ENCODE peak calls at places on chromosomes 12 and 14, in five cellular contexts. T, Q, J, C and A are unnamed samples.

GRCh38 chr12:27424631-27425230 is 21.8 kb upstream of the SMCO2 start:
- DNase-seq in T (no peak), Q (peak; percentile 21), J (no peak), C (no peak), A (no peak)

GRCh38 chr12:88726806-88727722 is 146.8 kb upstream of the KITLG start:
- DNase-seq in T (no peak), Q (no peak), J (no peak), C (no peak), A (no peak)

GRCh38 chr12:63066782-63067181 is 84.2 kb downstream of the AVPR1A start:
- DNase-seq in T (no peak), Q (no peak), J (no peak), C (no peak), A (no peak)

GRCh38 chr12:120353556-120354317 is 15.2 kb downstream of the MSI1 start:
- DNase-seq in T (no peak), Q (no peak), J (no peak), C (no peak), A (no peak)

GRCh38 chr14:104396682-104397470 is 182.7 kb upstream of the C14orf180 start:
- DNase-seq in T (peak; percentile 53), Q (no peak), J (no peak), C (no peak), A (no peak)

GRCh38 chr12:132327351-132328171 is 1.8 kb downstream of the GALNT9 start:
- DNase-seq in T (no peak), Q (peak; percentile 27), J (peak; percentile 54), C (no peak), A (peak; percentile 40)

GRCh38 chr12:34390171-34390841 is 368.0 kb downstream of the ALG10 start:
- DNase-seq in T (peak; percentile 41), Q (no peak), J (no peak), C (peak; percentile 55), A (no peak)

GRCh38 chr12:70317781-70318180 is 48.3 kb upstream of the KCNMB4 start:
- DNase-seq in T (no peak), Q (no peak), J (no peak), C (no peak), A (no peak)

GRCh38 chr12:62715086-62715786 is 219.7 kb downstream of the PPM1H start:
- DNase-seq in T (no peak), Q (no peak), J (no peak), C (no peak), A (no peak)

GRCh38 chr12:132364348-132364902 is 35.0 kb upstream of the GALNT9 start:
- DNase-seq in T (no peak), Q (no peak), J (no peak), C (no peak), A (no peak)

GRCh38 chr12:93751864-93752610 is 74.9 kb downstream of the CRADD start:
- DNase-seq in T (no peak), Q (no peak), J (no peak), C (no peak), A (no peak)

GRCh38 chr14:20477211-20477876 is 8.1 kb downstream of the PNP start:
- DNase-seq in T (no peak), Q (no peak), J (no peak), C (no peak), A (no peak)

GRCh38 chr12:10189653-10190052 is 10.8 kb downstream of the TMEM52B start:
- DNase-seq in T (no peak), Q (no peak), J (peak; percentile 23), C (no peak), A (no peak)

GRCh38 chr12:52254965-52255751 is 19.3 kb upstream of the KRT86 start:
- DNase-seq in T (no peak), Q (no peak), J (no peak), C (no peak), A (no peak)

GRCh38 chr14:104359301-104359968 is 220.1 kb upstream of the C14orf180 start:
- DNase-seq in T (no peak), Q (no peak), J (no peak), C (peak; percentile 57), A (no peak)

GRCh38 chr14:75303415-75303814 is 24.8 kb downstream of the FOS start:
- DNase-seq in T (peak; percentile 87), Q (peak; percentile 72), J (peak; percentile 42), C (no peak), A (peak; percentile 65)

GRCh38 chr14:77170045-77170444 is 11.6 kb upstream of the TMEM63C start:
- DNase-seq in T (no peak), Q (no peak), J (no peak), C (no peak), A (no peak)

GRCh38 chr12:48311313-48311712 is 39.4 kb downstream of the ZNF641 start:
- DNase-seq in T (no peak), Q (no peak), J (no peak), C (no peak), A (no peak)

GRCh38 chr14:52124791-52125661 is 56.2 kb upstream of the NID2 start:
- DNase-seq in T (no peak), Q (no peak), J (no peak), C (no peak), A (no peak)

GRCh38 chr14:23109769-23110168 is 5.0 kb upstream of the CIROP start:
- DNase-seq in T (no peak), Q (no peak), J (no peak), C (no peak), A (no peak)

GRCh38 chr14:77061630-77062029 is 33.1 kb upstream of the IRF2BPL start:
- DNase-seq in T (no peak), Q (no peak), J (no peak), C (no peak), A (no peak)

GRCh38 chr12:389138-390096 is at the start of gene KDM5A:
- DNase-seq in T (peak; percentile 94), Q (peak; percentile 92), J (peak; percentile 89), C (peak; percentile 94), A (peak; percentile 93)

DNA sequence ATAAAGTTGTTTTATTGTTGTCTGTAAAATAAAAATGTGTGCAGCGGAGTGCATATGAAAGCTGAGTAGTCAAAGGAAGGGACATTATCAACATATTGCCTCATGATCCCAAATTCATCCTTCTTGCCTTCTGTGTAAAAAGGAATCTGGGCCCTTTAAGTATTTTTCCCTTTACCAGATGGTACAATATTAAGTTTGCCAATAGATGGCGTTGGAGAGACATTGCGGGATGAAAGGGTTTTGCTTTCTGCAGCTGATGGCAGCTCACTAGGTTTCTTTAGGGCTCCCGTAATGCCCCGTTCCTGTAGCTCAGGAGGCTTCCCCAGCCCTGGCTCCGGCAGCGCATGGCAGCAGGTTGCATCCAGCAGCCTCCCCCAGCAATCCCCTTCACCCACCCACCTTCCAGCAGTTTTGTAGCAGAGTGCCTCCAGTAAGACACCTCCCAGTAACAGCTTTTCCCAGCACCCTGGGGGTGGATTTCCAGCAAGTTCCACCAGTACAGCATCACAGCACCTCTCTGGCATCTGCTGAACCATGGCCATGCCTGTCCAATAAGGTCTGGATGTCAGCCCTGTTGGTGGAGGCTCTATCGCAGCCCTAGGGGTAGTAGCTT is 354.4 kb downstream of the MED13L start:
- DNase-seq in T (peak; percentile 30), Q (no peak), J (no peak), C (peak; percentile 52), A (no peak)
- TF ChIP-seq CTCF in T (no peak), Q (no peak), J (no peak), C (no peak), A (peak; percentile 24)

GRCh38 chr12:56224954-56225353 is 812 bp downstream of the NABP2 start:
- DNase-seq in T (no peak), Q (no peak), J (no peak), C (no peak), A (no peak)
- H3K4me3 ChIP-seq in T (peak overlapping the region; percentile 69), Q (no peak overlapping the region), J (peak overlapping the region; percentile 75), C (peak overlapping the region; percentile 79), A (peak overlapping the region; percentile 70)

GRCh38 chr14:93184391-93185332 is at the start of the genes LYSET and MOAP1:
- DNase-seq in T (peak; percentile 92), Q (peak; percentile 88), J (peak; percentile 88), C (peak; percentile 93), A (peak; percentile 92)
- TF ChIP-seq CTCF in T (peak; percentile 41), Q (peak; percentile 8), J (no peak), C (no peak), A (no peak)

DNA sequence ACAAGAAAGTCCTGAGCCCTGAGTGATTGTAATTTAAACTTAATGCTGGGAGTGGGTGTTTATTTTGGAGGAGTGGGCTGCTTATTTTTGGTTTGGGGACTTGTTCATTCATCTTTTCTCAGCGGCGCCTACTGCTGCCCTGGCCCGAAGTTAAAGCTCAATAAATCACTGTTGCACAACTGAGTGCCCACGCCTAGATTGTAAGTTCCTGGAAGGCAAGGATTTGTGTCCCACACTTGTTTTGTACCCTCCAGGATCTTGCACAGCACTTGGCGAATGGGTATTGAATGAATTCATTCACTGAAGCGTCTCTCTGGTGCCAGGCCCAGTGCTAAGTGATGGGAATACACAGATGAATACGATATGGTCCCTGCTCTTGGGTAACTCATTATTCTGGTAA is 153.3 kb upstream of the PARP11 start:
- DNase-seq in T (no peak), Q (no peak), J (no peak), C (no peak), A (no peak)
- H3K4me3 ChIP-seq in T (no peak overlapping the region), Q (no peak overlapping the region), J (no peak overlapping the region), C (no peak overlapping the region), A (no peak overlapping the region)

GRCh38 chr12:49389092-49389703 is 21.9 kb downstream of the SPATS2 start:
- DNase-seq in T (no peak), Q (peak; percentile 21), J (peak; percentile 36), C (no peak), A (peak; percentile 22)
- TF ChIP-seq CTCF in T (no peak), Q (no peak), J (no peak), C (no peak), A (no peak)